ENCODE peak calls at places on chromosomes 1 and 21, in ten cellular contexts. M is IMR-90, P is heart left ventricle, T is stomach, H is body of pancreas, G is adrenal gland, Q is breast epithelium, F is ovary, Y is testis, D is spleen. B is an unnamed sample.

GRCh38 chr1:16026723-16027484 is 5.1 kb downstream of the CLCNKA start:
- DNase-seq in D (no peak), H (no peak), P (no peak), Y (no peak), F (peak; percentile 72), G (peak; percentile 38), M (no peak), Q (no peak), T (peak; percentile 37), B (peak; percentile 25)

GRCh38 chr1:56028244-56028643 is 551.1 kb downstream of the PLPP3 start:
- DNase-seq in F (no peak), H (no peak), M (no peak), Q (no peak), Y (no peak), T (no peak), G (no peak), D (no peak), P (no peak), B (no peak)

GRCh38 chr1:8739377-8739776 is 78.1 kb downstream of the RERE start:
- DNase-seq in F (no peak), P (no peak), D (no peak), G (no peak), Y (no peak), Q (no peak), T (no peak), H (no peak), M (no peak), B (no peak)

GRCh38 chr21:41321211-41321907 is 4.8 kb downstream of the FAM3B start:
- DNase-seq in G (no peak), D (no peak), Y (no peak), Q (no peak), M (no peak), T (no peak), H (no peak), F (no peak), P (no peak), B (no peak)

GRCh38 chr1:58858344-58858673 is 74.5 kb upstream of the JUN start:
- DNase-seq in D (no peak), H (no peak), Q (no peak), P (no peak), Y (no peak), T (no peak), F (no peak), G (no peak), M (peak; percentile 60), B (no peak)

GRCh38 chr21:34693192-34693810 is 24.5 kb downstream of the CLIC6 start:
- DNase-seq in D (no peak), G (peak; percentile 37), P (no peak), F (no peak), T (peak; percentile 57), H (peak; percentile 49), M (peak; percentile 74), Q (no peak), Y (peak; percentile 68), B (peak; percentile 44)

GRCh38 chr1:67724928-67725560 is 40.0 kb downstream of the GADD45A start:
- DNase-seq in F (no peak), D (no peak), T (peak; percentile 52), Q (peak; percentile 89), H (no peak), Y (peak; percentile 46), P (peak; percentile 77), G (peak; percentile 39), M (peak; percentile 85), B (no peak)

GRCh38 chr1:86508583-86508969 is 38.3 kb upstream of the CLCA4 start:
- DNase-seq in M (peak; percentile 10), H (no peak), Y (no peak), F (no peak), D (no peak), G (no peak), P (no peak), T (no peak), Q (no peak), B (no peak)

GRCh38 chr1:161799792-161800191 is 33.7 kb downstream of the ATF6 start:
- DNase-seq in Y (no peak), G (no peak), T (no peak), P (no peak), F (no peak), D (no peak), M (no peak), Q (no peak), H (no peak), B (no peak)

GRCh38 chr21:31348188-31348587 is 4.1 kb upstream of the TIAM1 start:
- DNase-seq in H (no peak), Q (no peak), F (no peak), D (no peak), P (no peak), M (no peak), Y (no peak), T (no peak), G (no peak), B (no peak)

GRCh38 chr1:2125375-2126211 is 69.0 kb downstream of the FAAP20 start:
- DNase-seq in F (no peak), Q (no peak), Y (no peak), M (no peak), D (peak; percentile 71), T (no peak), P (no peak), G (peak; percentile 12), H (no peak), B (no peak)

GRCh38 chr21:41610042-41610839 is 102.3 kb upstream of the TMPRSS2 start:
- DNase-seq in Y (peak; percentile 75), F (no peak), G (peak; percentile 63), P (no peak), M (peak; percentile 64), T (peak; percentile 78), H (peak; percentile 82), D (no peak), Q (no peak), B (peak; percentile 74)

GRCh38 chr1:241871031-241871430 is 23.0 kb downstream of the EXO1 start:
- DNase-seq in P (no peak), Y (no peak), T (no peak), Q (no peak), M (no peak), G (no peak), D (no peak), F (no peak), H (no peak), B (no peak)
- H3K36me3 ChIP-seq in P (no peaks in the 10 kb centered on the region), Y (no peaks in the 10 kb centered on the region), T (no peaks in the 10 kb centered on the region), Q (no peaks in the 10 kb centered on the region), M (peaks cover 3% of the 10 kb centered on the region), G (no peaks in the 10 kb centered on the region), D (no peaks in the 10 kb centered on the region), F (no peaks in the 10 kb centered on the region), H (no peaks in the 10 kb centered on the region), B (no peaks in the 10 kb centered on the region)

DNA sequence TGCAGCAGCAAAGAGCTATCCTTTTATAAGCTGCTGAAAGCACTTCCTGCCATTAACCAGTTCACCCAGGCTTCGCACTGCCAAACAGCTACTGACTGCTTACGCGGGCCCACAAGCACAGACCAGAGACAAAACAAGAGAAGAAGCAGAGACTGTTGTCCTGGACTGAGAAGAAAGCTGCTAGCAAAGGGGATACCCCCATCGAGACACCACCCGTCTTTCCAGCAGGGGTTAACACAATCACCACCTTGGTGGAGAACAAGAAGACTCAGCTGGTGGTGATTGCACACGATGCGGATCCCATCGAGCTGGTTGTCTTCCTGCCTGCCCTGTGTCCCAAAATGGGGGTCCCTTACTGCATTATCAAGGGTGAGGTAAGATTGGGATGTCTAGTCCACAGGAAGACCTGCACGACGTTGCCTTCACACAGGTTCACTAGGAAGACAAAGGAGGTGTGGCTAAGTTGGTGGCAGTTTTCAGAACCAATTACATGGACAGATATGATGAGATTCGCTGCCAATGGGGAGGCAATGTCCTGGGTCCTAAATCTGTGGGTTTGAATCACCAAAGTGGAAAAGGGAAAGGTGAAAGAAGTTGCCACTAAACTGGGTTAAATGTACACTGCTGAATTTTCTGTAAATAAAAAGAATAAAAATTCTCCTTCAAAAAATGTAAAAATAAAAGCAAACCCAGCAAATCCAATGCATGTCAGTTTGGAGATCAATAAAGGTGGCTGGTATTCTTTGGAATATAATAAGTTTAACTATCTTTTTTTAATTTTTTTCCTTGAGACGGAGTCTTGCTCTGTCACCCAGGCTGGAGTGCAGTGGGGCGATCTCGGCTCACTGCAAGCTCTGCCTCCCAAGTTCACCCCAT is 1.2 kb downstream of the FMO5 start:
- DNase-seq in Q (no peak), D (no peak), P (no peak), Y (no peak), M (no peak), T (no peak), F (no peak), H (no peak), G (no peak), B (no peak)
- TF ChIP-seq POLR2A in Q (no peak), D (no peak), P (no peak), Y (no peak), M (no peak), T (no peak), F (no peak), H (no peak), G (no peak), B (no peak)

GRCh38 chr1:38466486-38466885 is 393.1 kb downstream of the RRAGC start:
- DNase-seq in Y (no peak), G (no peak), T (no peak), F (no peak), M (no peak), D (no peak), P (no peak), Q (no peak), H (no peak), B (no peak)
- H3K27ac ChIP-seq in Y (no peak overlapping the region), G (no peak overlapping the region), T (no peak overlapping the region), F (no peak overlapping the region), M (no peak overlapping the region), D (no peak overlapping the region), P (no peak overlapping the region), Q (no peak overlapping the region), H (no peak overlapping the region), B (no peak overlapping the region)

DNA sequence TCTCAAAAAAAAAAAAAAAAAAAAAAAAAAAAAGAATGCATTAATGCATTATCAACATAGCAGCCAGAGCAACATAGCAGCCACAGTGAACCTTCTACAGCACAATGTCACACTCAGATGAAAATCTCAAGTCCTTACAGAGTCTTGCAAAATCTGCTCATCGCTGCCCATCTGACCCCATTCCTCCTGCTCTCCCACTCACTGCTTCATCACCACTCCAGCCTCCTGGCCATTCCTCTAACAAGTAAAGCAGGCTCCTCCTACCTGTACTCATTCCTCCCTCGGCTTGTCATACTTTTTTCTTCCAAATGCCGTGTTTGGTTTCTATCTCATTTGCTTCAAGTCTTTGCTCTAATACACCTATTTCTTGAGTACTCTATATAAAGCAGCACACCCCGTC is 29.5 kb downstream of the BRINP2 start:
- DNase-seq in M (no peak), Y (no peak), G (no peak), F (no peak), D (no peak), T (no peak), P (no peak), Q (peak; percentile 20), H (no peak), B (no peak)
- H3K36me3 ChIP-seq in M (no peaks in the 10 kb centered on the region), Y (no peaks in the 10 kb centered on the region), G (no peaks in the 10 kb centered on the region), F (no peaks in the 10 kb centered on the region), D (no peaks in the 10 kb centered on the region), T (no peaks in the 10 kb centered on the region), P (no peaks in the 10 kb centered on the region), Q (no peaks in the 10 kb centered on the region), H (no peaks in the 10 kb centered on the region), B (no peaks in the 10 kb centered on the region)

GRCh38 chr1:26696645-26697440 is 1.0 kb downstream of the ARID1A start:
- DNase-seq in T (peak; percentile 40), H (peak; percentile 50), F (peak; percentile 62), M (no peak), Y (peak; percentile 49), G (peak; percentile 42), Q (no peak), D (peak; percentile 94), P (peak; percentile 40), B (peak; percentile 52)
- TF ChIP-seq POLR2A in T (no peak), H (peak; percentile 24), F (no peak), M (no peak), Y (no peak), G (peak; percentile 13), Q (no peak), D (no peak), P (no peak), B (peak; percentile 32)